ENCODE peak calls at places on chromosome 3, in ten cellular contexts. One of them, this sample, is unnamed.
A peak's percentile ranks its signal among the peaks of the same experiment; 100 is the strongest.

GRCh38 chr3:113626513-113627371 is 69.7 kb downstream of the USF3 start:
- DNase-seq in dorsolateral prefrontal cortex: peak; percentile 58
- DNase-seq in right cardiac atrium: peak; percentile 52
- DNase-seq in coronary artery: no peak
- DNase-seq in fibroblast of mammary gland: peak; percentile 68
- DNase-seq in GM06990: no peak
- DNase-seq in cardiac fibroblast: peak; percentile 77
- DNase-seq in colonic mucosa: peak; percentile 59
- DNase-seq in endodermal cell: peak; percentile 87
- DNase-seq in cardiac muscle cell: peak; percentile 70
- DNase-seq in this sample: peak; percentile 79

GRCh38 chr3:138049157-138049919 is 39.4 kb downstream of the CLDN18 start:
- DNase-seq in dorsolateral prefrontal cortex: no peak
- DNase-seq in right cardiac atrium: no peak
- DNase-seq in coronary artery: no peak
- DNase-seq in fibroblast of mammary gland: peak; percentile 57
- DNase-seq in GM06990: no peak
- DNase-seq in cardiac fibroblast: peak; percentile 78
- DNase-seq in colonic mucosa: no peak
- DNase-seq in endodermal cell: peak; percentile 79
- DNase-seq in cardiac muscle cell: peak; percentile 49
- DNase-seq in this sample: no peak

GRCh38 chr3:4985330-4986174 is 6.3 kb downstream of the BHLHE40 start:
- DNase-seq in dorsolateral prefrontal cortex: no peak
- DNase-seq in right cardiac atrium: peak; percentile 72
- DNase-seq in coronary artery: no peak
- DNase-seq in fibroblast of mammary gland: peak; percentile 83
- DNase-seq in GM06990: no peak
- DNase-seq in cardiac fibroblast: peak; percentile 81
- DNase-seq in colonic mucosa: no peak
- DNase-seq in endodermal cell: peak; percentile 86
- DNase-seq in cardiac muscle cell: peak; percentile 61
- DNase-seq in this sample: peak; percentile 26

GRCh38 chr3:52095990-52096775 is 39.8 kb upstream of the DUSP7 start:
- DNase-seq in dorsolateral prefrontal cortex: no peak
- DNase-seq in right cardiac atrium: no peak
- DNase-seq in coronary artery: no peak
- DNase-seq in fibroblast of mammary gland: no peak
- DNase-seq in GM06990: no peak
- DNase-seq in cardiac fibroblast: no peak
- DNase-seq in colonic mucosa: no peak
- DNase-seq in endodermal cell: no peak
- DNase-seq in cardiac muscle cell: no peak
- DNase-seq in this sample: no peak

GRCh38 chr3:194450341-194450740 is 36.5 kb downstream of the ATP13A3 start:
- DNase-seq in dorsolateral prefrontal cortex: no peak
- DNase-seq in right cardiac atrium: no peak
- DNase-seq in coronary artery: no peak
- DNase-seq in fibroblast of mammary gland: no peak
- DNase-seq in GM06990: no peak
- DNase-seq in cardiac fibroblast: no peak
- DNase-seq in colonic mucosa: no peak
- DNase-seq in endodermal cell: no peak
- DNase-seq in cardiac muscle cell: no peak
- DNase-seq in this sample: no peak

GRCh38 chr3:4736284-4736861 is 242.9 kb upstream of the BHLHE40 start:
- DNase-seq in dorsolateral prefrontal cortex: no peak
- DNase-seq in right cardiac atrium: no peak
- DNase-seq in coronary artery: no peak
- DNase-seq in fibroblast of mammary gland: peak; percentile 43
- DNase-seq in GM06990: no peak
- DNase-seq in cardiac fibroblast: peak; percentile 45
- DNase-seq in colonic mucosa: no peak
- DNase-seq in endodermal cell: no peak
- DNase-seq in cardiac muscle cell: peak; percentile 63
- DNase-seq in this sample: no peak

GRCh38 chr3:11835028-11835639 is 11.6 kb downstream of the TAMM41 start:
- DNase-seq in dorsolateral prefrontal cortex: no peak
- DNase-seq in right cardiac atrium: no peak
- DNase-seq in coronary artery: no peak
- DNase-seq in fibroblast of mammary gland: peak; percentile 50
- DNase-seq in GM06990: no peak
- DNase-seq in cardiac fibroblast: peak; percentile 58
- DNase-seq in colonic mucosa: no peak
- DNase-seq in endodermal cell: no peak
- DNase-seq in cardiac muscle cell: peak; percentile 47
- DNase-seq in this sample: no peak

GRCh38 chr3:157920804-157921203 is 185.4 kb downstream of the SHOX2 start:
- DNase-seq in dorsolateral prefrontal cortex: no peak
- DNase-seq in right cardiac atrium: no peak
- DNase-seq in coronary artery: no peak
- DNase-seq in fibroblast of mammary gland: no peak
- DNase-seq in GM06990: no peak
- DNase-seq in cardiac fibroblast: no peak
- DNase-seq in colonic mucosa: no peak
- DNase-seq in endodermal cell: no peak
- DNase-seq in cardiac muscle cell: no peak
- DNase-seq in this sample: no peak

GRCh38 chr3:159732172-159733111 is 256.2 kb upstream of the IL12A start:
- DNase-seq in dorsolateral prefrontal cortex: no peak
- DNase-seq in right cardiac atrium: no peak
- DNase-seq in coronary artery: no peak
- DNase-seq in fibroblast of mammary gland: peak; percentile 61
- DNase-seq in GM06990: no peak
- DNase-seq in cardiac fibroblast: peak; percentile 64
- DNase-seq in colonic mucosa: no peak
- DNase-seq in endodermal cell: peak; percentile 81
- DNase-seq in cardiac muscle cell: peak; percentile 46
- DNase-seq in this sample: peak; percentile 52

GRCh38 chr3:10193692-10194327 is 29.1 kb downstream of the IRAK2 start:
- DNase-seq in dorsolateral prefrontal cortex: no peak
- DNase-seq in right cardiac atrium: no peak
- DNase-seq in coronary artery: no peak
- DNase-seq in fibroblast of mammary gland: no peak
- DNase-seq in GM06990: peak; percentile 55
- DNase-seq in cardiac fibroblast: no peak
- DNase-seq in colonic mucosa: no peak
- DNase-seq in endodermal cell: no peak
- DNase-seq in cardiac muscle cell: no peak
- DNase-seq in this sample: no peak

GRCh38 chr3:56997675-56998074 is 62.8 kb upstream of the SPATA12 start:
- DNase-seq in dorsolateral prefrontal cortex: no peak
- DNase-seq in right cardiac atrium: no peak
- DNase-seq in coronary artery: no peak
- DNase-seq in fibroblast of mammary gland: peak; percentile 57
- DNase-seq in GM06990: no peak
- DNase-seq in cardiac fibroblast: no peak
- DNase-seq in colonic mucosa: no peak
- DNase-seq in endodermal cell: no peak
- DNase-seq in cardiac muscle cell: peak; percentile 64
- DNase-seq in this sample: no peak

DNA sequence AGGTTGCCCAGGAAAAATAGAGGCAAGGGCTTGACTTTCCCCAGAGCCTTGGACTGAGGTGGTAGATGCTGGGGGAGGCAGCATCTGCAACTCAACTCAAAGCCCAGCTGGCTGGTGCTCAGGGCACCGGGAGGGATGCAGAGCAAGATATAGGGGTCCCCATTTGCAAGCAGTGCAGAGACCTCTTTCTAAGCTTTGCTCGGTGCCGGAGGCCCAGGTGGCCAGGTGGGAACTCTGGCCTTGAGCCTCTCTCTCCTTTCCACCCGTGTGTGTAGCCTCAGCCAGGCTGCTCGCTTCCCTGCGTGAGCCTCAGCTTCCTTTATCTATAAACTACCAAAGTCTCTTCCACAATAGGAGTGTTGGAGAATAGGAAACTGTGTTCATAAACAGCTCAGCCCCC is 36.5 kb downstream of the SLC6A6 start:
- DNase-seq in dorsolateral prefrontal cortex: no peak
- DNase-seq in right cardiac atrium: peak; percentile 38
- DNase-seq in coronary artery: no peak
- DNase-seq in fibroblast of mammary gland: no peak
- DNase-seq in GM06990: no peak
- DNase-seq in cardiac fibroblast: no peak
- DNase-seq in colonic mucosa: no peak
- DNase-seq in endodermal cell: no peak
- DNase-seq in cardiac muscle cell: no peak
- DNase-seq in this sample: no peak
- H3K4me3 ChIP-seq in dorsolateral prefrontal cortex: no peak overlapping the region
- H3K4me3 ChIP-seq in right cardiac atrium: no peak overlapping the region
- H3K4me3 ChIP-seq in coronary artery: peak overlapping the region; percentile 40
- H3K4me3 ChIP-seq in fibroblast of mammary gland: no peak overlapping the region
- H3K4me3 ChIP-seq in GM06990: no peak overlapping the region
- H3K4me3 ChIP-seq in cardiac fibroblast: no peak overlapping the region
- H3K4me3 ChIP-seq in colonic mucosa: no peak overlapping the region
- H3K4me3 ChIP-seq in endodermal cell: no peak overlapping the region
- H3K4me3 ChIP-seq in cardiac muscle cell: no peak overlapping the region
- H3K4me3 ChIP-seq in this sample: no peak overlapping the region

GRCh38 chr3:187746479-187747335 is 1.4 kb upstream of the BCL6 start:
- DNase-seq in dorsolateral prefrontal cortex: no peak
- DNase-seq in right cardiac atrium: no peak
- DNase-seq in coronary artery: no peak
- DNase-seq in fibroblast of mammary gland: peak; percentile 51
- DNase-seq in GM06990: no peak
- DNase-seq in cardiac fibroblast: peak; percentile 57
- DNase-seq in colonic mucosa: no peak
- DNase-seq in endodermal cell: peak; percentile 70
- DNase-seq in cardiac muscle cell: peak; percentile 65
- DNase-seq in this sample: peak; percentile 28

GRCh38 chr3:187748050-187748481 is 2.8 kb upstream of the BCL6 start:
- DNase-seq in dorsolateral prefrontal cortex: peak; percentile 93
- DNase-seq in right cardiac atrium: peak; percentile 95
- DNase-seq in coronary artery: peak; percentile 91
- DNase-seq in fibroblast of mammary gland: peak; percentile 84
- DNase-seq in GM06990: no peak
- DNase-seq in cardiac fibroblast: peak; percentile 89
- DNase-seq in colonic mucosa: peak; percentile 97
- DNase-seq in endodermal cell: peak; percentile 99
- DNase-seq in cardiac muscle cell: peak; percentile 87
- DNase-seq in this sample: peak; percentile 77

GRCh38 chr3:187750513-187751123 is 5.3 kb upstream of the BCL6 start:
- DNase-seq in dorsolateral prefrontal cortex: no peak
- DNase-seq in right cardiac atrium: peak; percentile 59
- DNase-seq in coronary artery: no peak
- DNase-seq in fibroblast of mammary gland: no peak
- DNase-seq in GM06990: no peak
- DNase-seq in cardiac fibroblast: no peak
- DNase-seq in colonic mucosa: peak; percentile 60
- DNase-seq in endodermal cell: no peak
- DNase-seq in cardiac muscle cell: peak; percentile 38
- DNase-seq in this sample: no peak

GRCh38 chr3:187747506-187747905 is 2.2 kb upstream of the BCL6 start:
- DNase-seq in dorsolateral prefrontal cortex: no peak
- DNase-seq in right cardiac atrium: no peak
- DNase-seq in coronary artery: no peak
- DNase-seq in fibroblast of mammary gland: no peak
- DNase-seq in GM06990: no peak
- DNase-seq in cardiac fibroblast: no peak
- DNase-seq in colonic mucosa: no peak
- DNase-seq in endodermal cell: no peak
- DNase-seq in cardiac muscle cell: no peak
- DNase-seq in this sample: no peak

DNA sequence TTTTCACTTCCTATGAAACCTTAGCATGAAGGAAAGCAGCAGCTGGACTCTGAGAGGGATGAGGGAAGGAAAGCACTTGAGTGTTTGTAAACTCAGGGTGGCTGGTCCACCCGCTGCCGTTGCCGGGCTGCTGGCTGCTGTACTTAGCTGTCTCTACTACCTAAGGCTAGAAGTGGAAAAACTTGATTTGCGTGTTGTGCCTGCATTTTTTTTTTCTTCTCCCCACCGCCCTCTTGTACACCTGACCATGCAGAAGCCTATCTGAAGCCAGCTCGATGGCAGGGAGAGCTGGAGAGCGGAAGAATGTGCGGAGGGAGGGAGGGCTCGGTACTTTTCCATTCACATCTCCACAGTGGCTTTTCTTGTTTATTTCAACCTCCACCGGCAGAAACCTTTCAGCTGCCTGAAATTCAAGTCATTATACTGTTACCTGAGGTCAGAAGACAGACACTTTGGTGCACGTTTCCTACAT is 4.8 kb upstream of the BCL6 start:
- DNase-seq in dorsolateral prefrontal cortex: no peak
- DNase-seq in right cardiac atrium: no peak
- DNase-seq in coronary artery: no peak
- DNase-seq in fibroblast of mammary gland: no peak
- DNase-seq in GM06990: peak; percentile 42
- DNase-seq in cardiac fibroblast: peak; percentile 15
- DNase-seq in colonic mucosa: peak; percentile 83
- DNase-seq in endodermal cell: peak; percentile 89
- DNase-seq in cardiac muscle cell: peak; percentile 48
- DNase-seq in this sample: peak; percentile 51
- H3K4me3 ChIP-seq in dorsolateral prefrontal cortex: no peak overlapping the region
- H3K4me3 ChIP-seq in right cardiac atrium: peak overlapping the region; percentile 36
- H3K4me3 ChIP-seq in coronary artery: peak overlapping the region; percentile 8
- H3K4me3 ChIP-seq in fibroblast of mammary gland: no peak overlapping the region
- H3K4me3 ChIP-seq in GM06990: no peak overlapping the region
- H3K4me3 ChIP-seq in cardiac fibroblast: peak overlapping the region; percentile 6
- H3K4me3 ChIP-seq in colonic mucosa: peak overlapping the region; percentile 14
- H3K4me3 ChIP-seq in endodermal cell: no peak overlapping the region
- H3K4me3 ChIP-seq in cardiac muscle cell: peak overlapping the region; percentile 21
- H3K4me3 ChIP-seq in this sample: peak overlapping the region; percentile 6

GRCh38 chr3:132642539-132642847 is 17.1 kb downstream of the ACAD11 start:
- DNase-seq in dorsolateral prefrontal cortex: no peak
- DNase-seq in right cardiac atrium: no peak
- DNase-seq in coronary artery: no peak
- DNase-seq in fibroblast of mammary gland: no peak
- DNase-seq in GM06990: no peak
- DNase-seq in cardiac fibroblast: no peak
- DNase-seq in colonic mucosa: no peak
- DNase-seq in endodermal cell: no peak
- DNase-seq in cardiac muscle cell: no peak
- DNase-seq in this sample: no peak
- H3K4me3 ChIP-seq in dorsolateral prefrontal cortex: no peak overlapping the region
- H3K4me3 ChIP-seq in right cardiac atrium: no peak overlapping the region
- H3K4me3 ChIP-seq in coronary artery: no peak overlapping the region
- H3K4me3 ChIP-seq in fibroblast of mammary gland: no peak overlapping the region
- H3K4me3 ChIP-seq in GM06990: no peak overlapping the region
- H3K4me3 ChIP-seq in cardiac fibroblast: no peak overlapping the region
- H3K4me3 ChIP-seq in colonic mucosa: no peak overlapping the region
- H3K4me3 ChIP-seq in endodermal cell: no peak overlapping the region
- H3K4me3 ChIP-seq in cardiac muscle cell: no peak overlapping the region
- H3K4me3 ChIP-seq in this sample: no peak overlapping the region

DNA sequence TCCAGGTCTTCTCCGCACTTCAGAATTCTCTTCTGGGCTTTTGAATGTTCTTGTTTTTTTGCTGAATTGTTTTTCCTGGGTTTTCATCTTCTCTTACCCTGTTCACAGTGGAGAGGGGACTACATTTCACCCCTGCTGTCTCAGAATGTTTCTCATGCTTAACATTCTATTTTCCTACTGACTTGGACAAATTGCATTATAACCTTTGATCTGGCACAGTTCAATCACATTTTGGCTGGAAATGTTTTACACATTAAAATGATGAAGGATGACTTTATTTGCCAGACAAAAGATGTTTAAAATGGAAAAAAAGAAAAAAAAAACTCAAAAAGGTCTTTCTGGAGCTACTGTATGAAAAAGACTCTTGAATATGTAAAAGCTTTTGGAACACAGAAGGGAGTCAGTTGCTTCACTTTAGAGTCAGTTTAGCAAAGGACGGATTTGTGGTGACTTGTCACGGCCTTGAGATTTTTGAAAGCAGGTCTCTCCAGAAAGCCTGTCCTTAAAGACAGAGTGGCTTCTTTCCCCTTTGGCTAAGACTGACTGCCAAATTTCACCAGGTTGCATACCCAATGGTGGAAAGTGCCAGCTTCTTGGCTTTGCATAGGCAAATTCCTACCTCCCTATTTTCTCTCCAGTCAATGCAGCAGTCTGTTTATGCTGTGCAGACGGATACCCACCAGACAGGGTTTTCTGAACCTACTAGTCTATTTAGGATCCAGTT is 401.0 kb upstream of the TBL1XR1 start:
- DNase-seq in dorsolateral prefrontal cortex: no peak
- DNase-seq in right cardiac atrium: no peak
- DNase-seq in coronary artery: no peak
- DNase-seq in fibroblast of mammary gland: no peak
- DNase-seq in GM06990: no peak
- DNase-seq in cardiac fibroblast: no peak
- DNase-seq in colonic mucosa: no peak
- DNase-seq in endodermal cell: no peak
- DNase-seq in cardiac muscle cell: peak; percentile 43
- DNase-seq in this sample: no peak
- H3K4me3 ChIP-seq in dorsolateral prefrontal cortex: no peak overlapping the region
- H3K4me3 ChIP-seq in right cardiac atrium: no peak overlapping the region
- H3K4me3 ChIP-seq in coronary artery: no peak overlapping the region
- H3K4me3 ChIP-seq in fibroblast of mammary gland: no peak overlapping the region
- H3K4me3 ChIP-seq in GM06990: no peak overlapping the region
- H3K4me3 ChIP-seq in cardiac fibroblast: no peak overlapping the region
- H3K4me3 ChIP-seq in colonic mucosa: no peak overlapping the region
- H3K4me3 ChIP-seq in endodermal cell: no peak overlapping the region
- H3K4me3 ChIP-seq in cardiac muscle cell: no peak overlapping the region
- H3K4me3 ChIP-seq in this sample: no peak overlapping the region